ENCODE peak calls at places on chromosomes 1 and 21, in ten cellular contexts. G is heart left ventricle; Y is spleen; B is CD8-positive, alpha-beta memory T cell; X is right cardiac atrium; H is body of pancreas; E is cardiac muscle cell; F is fibroblast of lung; D is effector memory CD4-positive, alpha-beta T cell; A is colonic mucosa. N is an unnamed sample. For H3K4me1, the result is how much of the 10 kb centered on the place peaks cover.

GRCh38 chr21:34693192-34693810 is 24.5 kb downstream of the CLIC6 start:
- DNase-seq in B (peak), F (peak), H (peak), Y (no peak), X (no peak), D (no peak), E (peak), G (no peak), A (peak), N (peak)

GRCh38 chr1:43799656-43800629 is 92.6 kb downstream of the ST3GAL3 start:
- DNase-seq in Y (no peak), G (no peak), H (no peak), D (no peak), F (peak), A (no peak), E (no peak), X (no peak), B (no peak), N (peak)

GRCh38 chr1:246428542-246429308 is 78.4 kb downstream of the SMYD3 start:
- DNase-seq in F (peak), A (no peak), B (no peak), D (no peak), Y (no peak), G (no peak), E (no peak), H (no peak), X (no peak), N (peak)

GRCh38 chr1:56627019-56627635 is 18.0 kb upstream of the PRKAA2 start:
- DNase-seq in G (no peak), A (no peak), E (no peak), B (no peak), H (no peak), F (peak), Y (no peak), X (no peak), D (no peak), N (no peak)

GRCh38 chr21:44866780-44867179 is 6.7 kb downstream of the PTTG1IP start:
- DNase-seq in A (no peak), D (no peak), F (peak), X (peak), Y (peak), B (no peak), H (no peak), G (no peak), E (no peak), N (peak)

GRCh38 chr1:188668083-188668482 is 1809.6 kb downstream of the BRINP3 start:
- DNase-seq in G (no peak), H (no peak), Y (no peak), B (no peak), E (no peak), A (no peak), D (no peak), X (no peak), F (no peak), N (no peak)

GRCh38 chr1:33338495-33339211 is 17.8 kb upstream of the A3GALT2 start:
- DNase-seq in E (peak), H (peak), Y (peak), G (peak), A (no peak), X (peak), D (no peak), B (no peak), F (peak), N (peak)

GRCh38 chr1:7518411-7518810 is 252.7 kb upstream of the VAMP3 start:
- DNase-seq in D (no peak), F (no peak), B (no peak), G (no peak), A (no peak), X (no peak), Y (peak), H (no peak), E (no peak), N (no peak)

GRCh38 chr1:9087411-9087810 is 18.0 kb upstream of the SLC2A5 start:
- DNase-seq in B (no peak), E (no peak), D (no peak), Y (no peak), A (no peak), F (no peak), H (no peak), X (no peak), G (no peak), N (no peak)

GRCh38 chr1:222624214-222624613 is 6.3 kb downstream of the MIA3 start:
- DNase-seq in X (no peak), E (no peak), A (no peak), Y (no peak), H (no peak), F (no peak), D (no peak), G (no peak), B (no peak), N (no peak)

GRCh38 chr1:187433598-187433997 is 604.8 kb downstream of the PLA2G4A start:
- DNase-seq in H (no peak), E (no peak), B (no peak), A (no peak), X (no peak), F (peak), Y (no peak), G (no peak), D (no peak), N (peak)

GRCh38 chr1:230425252-230426061 is 675 bp downstream of the PGBD5 start:
- DNase-seq in B (no peak), X (no peak), Y (no peak), E (peak), A (no peak), G (no peak), H (peak), D (no peak), F (peak), N (peak)

GRCh38 chr1:20280399-20280798 is 10.3 kb upstream of the VWA5B1 start:
- DNase-seq in F (no peak), E (no peak), Y (no peak), D (no peak), A (peak), X (no peak), B (no peak), G (no peak), H (no peak), N (no peak)

GRCh38 chr1:219316066-219316465 is 142.4 kb downstream of the LYPLAL1 start:
- DNase-seq in F (no peak), X (no peak), D (no peak), E (no peak), B (no peak), G (no peak), A (no peak), H (no peak), Y (no peak), N (no peak)

GRCh38 chr1:116496380-116496779 is 74.4 kb downstream of the CD58 start:
- DNase-seq in F (no peak), B (no peak), G (peak), X (peak), E (no peak), H (peak), Y (no peak), A (no peak), D (no peak), N (peak)

GRCh38 chr1:155513300-155513926 is 49.2 kb downstream of the ASH1L start:
- DNase-seq in F (peak), D (no peak), B (no peak), H (no peak), Y (no peak), X (no peak), E (no peak), G (no peak), A (no peak), N (peak)

GRCh38 chr1:53644496-53644895 is 94.5 kb downstream of the GLIS1 start:
- DNase-seq in D (no peak), E (no peak), A (no peak), Y (no peak), B (no peak), H (no peak), G (no peak), F (no peak), X (no peak), N (no peak)

GRCh38 chr1:219537182-219537581 is 75.7 kb downstream of the ZC3H11B start:
- DNase-seq in G (no peak), E (no peak), F (peak), H (no peak), A (no peak), X (no peak), B (no peak), Y (no peak), D (no peak), N (no peak)

GRCh38 chr1:47507921-47508894 is 70.4 kb downstream of the FOXD2 start:
- DNase-seq in F (no peak), Y (peak), D (no peak), A (peak), H (peak), X (peak), G (peak), E (peak), B (no peak), N (peak)

GRCh38 chr1:13764933-13765332 is 64.9 kb downstream of the PRDM2 start:
- DNase-seq in X (no peak), Y (no peak), H (no peak), B (no peak), E (peak), G (no peak), D (no peak), A (no peak), F (peak), N (peak)

GRCh38 chr1:30706528-30706927 is 16.9 kb downstream of the MATN1 start:
- DNase-seq in A (no peak), Y (no peak), B (no peak), D (no peak), G (no peak), X (peak), H (peak), E (peak), F (peak), N (peak)

GRCh38 chr1:214281902-214282695 is 1.1 kb downstream of the SMYD2 start:
- DNase-seq in D (no peak), H (peak), F (peak), A (peak), B (no peak), Y (no peak), E (peak), X (no peak), G (no peak), N (peak)

GRCh38 chr21:44948426-44949120 is 8.7 kb downstream of the SLX9 start:
- DNase-seq in Y (peak), X (peak), E (no peak), B (no peak), G (no peak), D (no peak), H (no peak), F (no peak), A (no peak), N (no peak)

GRCh38 chr21:43921602-43921978 is 56.6 kb downstream of the AGPAT3 start:
- DNase-seq in D (no peak), X (no peak), E (no peak), G (no peak), A (no peak), Y (no peak), F (no peak), B (no peak), H (no peak), N (no peak)

GRCh38 chr1:97849350-97850339 is 71.2 kb downstream of the DPYD start:
- DNase-seq in E (no peak), H (no peak), X (no peak), F (peak), D (no peak), Y (no peak), B (no peak), G (no peak), A (no peak), N (peak)

GRCh38 chr1:159924791-159925712 is at the start of gene TAGLN2:
- DNase-seq in Y (peak), D (peak), A (peak), H (peak), F (peak), X (peak), G (peak), E (peak), B (peak), N (peak)

GRCh38 chr1:162062542-162063015 is 6.9 kb upstream of the NOS1AP start:
- DNase-seq in B (no peak), G (peak), F (peak), D (no peak), E (peak), Y (no peak), A (no peak), X (peak), H (peak), N (peak)

GRCh38 chr1:219650880-219651279 is 38.0 kb upstream of the ZC3H11B start:
- DNase-seq in E (no peak), D (no peak), Y (no peak), X (no peak), A (no peak), B (no peak), F (peak), H (no peak), G (no peak), N (no peak)

GRCh38 chr21:42238185-42238934 is 19.4 kb downstream of the ABCG1 start:
- DNase-seq in G (no peak), Y (no peak), X (no peak), F (no peak), B (peak), D (peak), H (no peak), A (no peak), E (no peak), N (no peak)

GRCh38 chr1:39575191-39576015 is 1.2 kb downstream of the PABPC4 start:
- DNase-seq in Y (peak), E (peak), B (peak), X (peak), A (peak), F (peak), H (peak), G (peak), D (peak), N (peak)

GRCh38 chr1:2330511-2331199 is 60.7 kb downstream of the MORN1 start:
- DNase-seq in G (peak), E (no peak), A (no peak), D (no peak), B (no peak), Y (no peak), F (peak), X (peak), H (peak), N (peak)

GRCh38 chr1:59556802-59557548 is 257.8 kb upstream of the HOOK1 start:
- DNase-seq in D (no peak), G (no peak), B (no peak), X (no peak), Y (no peak), E (no peak), A (peak), H (peak), F (no peak), N (no peak)

GRCh38 chr21:44530903-44531605 is 8.9 kb downstream of the KRTAP10-1 start:
- DNase-seq in H (no peak), Y (peak), F (no peak), E (no peak), B (no peak), X (no peak), D (no peak), G (peak), A (no peak), N (no peak)

GRCh38 chr1:211518330-211519289 is 26.6 kb upstream of the RD3 start:
- DNase-seq in H (no peak), B (no peak), A (no peak), F (no peak), E (no peak), D (no peak), X (no peak), G (no peak), Y (no peak), N (no peak)

GRCh38 chr1:198638894-198639319 is at the start of gene PTPRC:
- DNase-seq in H (no peak), X (no peak), B (no peak), Y (no peak), A (no peak), D (no peak), E (no peak), F (no peak), G (no peak), N (no peak)

GRCh38 chr1:191851799-191852595 is 306.3 kb upstream of the RGS18 start:
- DNase-seq in A (no peak), G (no peak), E (peak), F (peak), B (no peak), D (no peak), Y (no peak), X (no peak), H (no peak), N (peak)

GRCh38 chr1:100188617-100189016 is 10.6 kb upstream of the LRRC39 start:
- DNase-seq in Y (no peak), X (no peak), B (no peak), G (peak), E (no peak), H (no peak), D (no peak), A (no peak), F (peak), N (peak)

DNA sequence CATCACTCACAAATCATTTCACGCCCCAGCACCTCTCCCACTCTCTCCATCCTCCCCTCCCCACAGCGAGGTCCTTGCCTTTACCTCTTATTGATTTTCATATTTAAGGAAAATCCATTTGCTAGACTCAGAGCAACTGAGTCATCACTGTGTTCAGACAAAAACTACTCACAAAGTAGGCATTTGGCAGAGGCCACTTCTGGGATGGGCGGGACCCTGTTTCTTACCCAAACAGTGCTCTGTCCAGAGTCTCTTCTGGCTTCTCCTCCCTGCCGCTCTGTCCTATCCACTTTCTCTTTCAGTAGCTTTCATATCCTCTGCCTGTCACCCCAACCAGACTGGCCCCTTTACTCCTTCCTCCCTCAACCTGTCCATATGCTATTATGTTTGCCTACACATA is 2.4 kb upstream of the NAV1 start:
- DNase-seq in A (no peak), F (peak), H (no peak), E (no peak), G (no peak), B (no peak), X (peak), Y (no peak), D (no peak), N (peak)
- H3K4me1 ChIP-seq in A (under half), F (under half), H (under half), E (under half), G (half or more), B (under half), X (under half), Y (half or more), D (under half), N (half or more)

GRCh38 chr21:37860416-37860815 is 55.8 kb downstream of the KCNJ6 start:
- DNase-seq in F (no peak), A (no peak), Y (no peak), G (no peak), D (no peak), E (no peak), B (no peak), X (no peak), H (no peak), N (no peak)
- H3K4me3 ChIP-seq in F (no peak), A (no peak), Y (no peak), G (no peak), D (no peak), E (no peak), B (no peak), X (no peak), H (no peak), N (no peak)

GRCh38 chr21:46188226-46189212 is 4.3 kb upstream of the SPATC1L start:
- DNase-seq in E (no peak), Y (no peak), H (no peak), B (no peak), A (peak), F (peak), G (peak), D (no peak), X (peak), N (peak)
- H3K4me1 ChIP-seq in E (under half), Y (under half), H (under half), B (under half), A (under half), F (under half), G (under half), D (under half), X (under half), N (under half)

GRCh38 chr1:61086245-61086644 is 3.9 kb downstream of the NFIA start:
- DNase-seq in G (no peak), H (no peak), E (no peak), B (no peak), A (no peak), X (no peak), Y (no peak), D (no peak), F (no peak), N (no peak)

GRCh38 chr1:61083799-61084385 is 1.5 kb downstream of the NFIA start:
- DNase-seq in D (no peak), B (no peak), G (no peak), Y (no peak), E (no peak), A (peak), X (no peak), H (no peak), F (peak), N (no peak)

GRCh38 chr1:61084560-61084991 is 2.2 kb downstream of the NFIA start:
- DNase-seq in X (no peak), B (no peak), H (no peak), G (no peak), D (no peak), Y (no peak), F (no peak), E (no peak), A (no peak), N (no peak)

GRCh38 chr1:61087574-61087973 is 5.2 kb downstream of the NFIA start:
- DNase-seq in Y (no peak), E (no peak), G (no peak), F (no peak), X (no peak), H (peak), A (no peak), D (no peak), B (no peak), N (no peak)

DNA sequence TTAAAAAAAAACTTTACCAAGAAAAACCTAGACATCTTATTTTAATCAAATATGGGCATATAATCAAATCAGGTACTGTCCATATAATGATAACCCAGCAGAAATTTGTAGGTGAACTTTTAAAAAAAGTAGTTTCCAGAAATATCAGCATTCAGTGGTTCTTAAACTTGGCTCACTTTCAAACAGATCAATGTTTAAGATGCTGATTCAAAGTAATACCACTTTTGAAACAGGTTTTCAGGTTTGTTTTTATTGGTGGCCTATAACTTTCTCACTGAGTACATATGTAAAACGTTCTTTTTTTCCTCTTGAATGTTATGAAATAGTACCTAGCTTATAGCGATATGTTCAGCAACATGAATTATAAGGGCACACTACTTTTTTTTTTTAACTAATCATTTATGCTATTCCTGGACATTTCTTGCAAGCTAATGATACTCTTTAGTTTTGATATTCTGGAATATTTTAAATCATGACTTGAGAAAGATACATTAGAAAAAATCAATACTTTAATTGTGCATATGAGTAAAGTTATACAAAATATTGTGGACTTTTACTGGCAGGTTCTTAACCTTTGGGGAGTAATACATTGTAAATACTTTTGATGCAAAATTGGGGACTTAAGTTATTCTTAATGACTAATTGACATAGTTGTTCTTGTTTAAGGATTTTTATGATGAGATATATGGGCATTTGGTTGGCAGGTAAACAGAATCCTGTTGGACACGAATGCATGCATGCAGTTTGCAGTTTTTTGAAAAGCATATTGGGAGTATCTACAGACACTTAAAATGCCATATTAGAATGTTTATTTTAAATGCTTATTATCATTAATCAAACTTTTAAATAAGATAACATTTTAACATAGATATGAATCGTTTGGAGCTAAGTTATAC is 3.1 kb downstream of the NFIA start:
- DNase-seq in B (no peak), Y (no peak), E (no peak), D (no peak), X (no peak), A (no peak), H (no peak), G (no peak), F (no peak), N (no peak)
- H3K4me3 ChIP-seq in B (no peak), Y (no peak), E (no peak), D (no peak), X (peak), A (no peak), H (no peak), G (peak), F (no peak), N (peak)

GRCh38 chr1:26744075-26744958 is 43.4 kb upstream of the PIGV start:
- DNase-seq in X (peak), F (peak), G (peak), B (peak), E (peak), A (peak), Y (peak), H (peak), D (peak), N (peak)
- H3K4me1 ChIP-seq in X (under half), F (under half), G (half or more), B (half or more), E (under half), A (under half), Y (half or more), H (under half), D (half or more), N (under half)

DNA sequence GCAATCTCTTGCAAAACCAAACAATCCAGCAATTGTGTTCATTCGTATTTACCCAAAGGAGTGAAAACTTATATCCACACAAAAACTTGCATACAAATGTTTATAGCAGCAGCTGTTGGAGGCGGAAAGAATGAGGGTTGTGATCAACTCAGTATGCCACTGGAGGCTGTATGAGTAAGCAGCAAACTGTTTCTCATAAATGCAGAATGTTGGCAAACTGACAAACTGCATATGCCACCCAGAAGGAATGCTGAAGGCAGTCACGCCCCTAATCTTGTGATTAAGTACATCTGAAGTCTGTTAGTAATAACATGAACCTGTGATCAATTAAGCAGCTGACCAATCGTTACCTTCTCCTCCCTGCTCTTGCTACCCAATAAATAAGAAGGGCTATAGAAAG is 60.5 kb upstream of the CR2 start:
- DNase-seq in Y (no peak), E (no peak), A (no peak), G (no peak), F (peak), B (no peak), X (no peak), D (no peak), H (peak), N (peak)
- H3K4me3 ChIP-seq in Y (no peak), E (no peak), A (no peak), G (no peak), F (no peak), B (no peak), X (no peak), D (no peak), H (no peak), N (no peak)

N was measured in adipocyte.